ENCODE peak calls at places on chromosome 13, in ten cellular contexts. A is thoracic aorta, Z is upper lobe of left lung, C is coronary artery, P is AG08395, U is ELF-1, M is WTC11, O is breast epithelium, J is C1 segment of cervical spinal cord, H is left cardiac atrium. E is an unnamed sample.

GRCh38 chr13:39612023-39612637 is 9.1 kb upstream of the LHFPL6 start:
- DNase-seq in A (peak), Z (no peak), C (no peak), P (peak), U (no peak), M (peak), O (peak), J (no peak), H (peak), E (peak)

GRCh38 chr13:110126391-110126961 is 180.5 kb downstream of the COL4A1 start:
- DNase-seq in A (no peak), Z (peak), C (peak), P (peak), U (peak), M (no peak), O (peak), J (peak), H (peak), E (no peak)

GRCh38 chr13:80945328-80945727 is 604.4 kb upstream of the SPRY2 start:
- DNase-seq in A (no peak), Z (no peak), C (no peak), P (no peak), U (peak), M (peak), O (no peak), J (no peak), H (no peak), E (no peak)

GRCh38 chr13:42740753-42741152 is 40.6 kb upstream of the FAM216B start:
- DNase-seq in A (no peak), Z (no peak), C (no peak), P (no peak), U (no peak), M (no peak), O (no peak), J (peak), H (peak), E (no peak)

GRCh38 chr13:39602614-39603366 is at the start of gene LHFPL6:
- DNase-seq in A (peak), Z (peak), C (peak), P (peak), U (peak), M (peak), O (peak), J (peak), H (peak), E (no peak)

GRCh38 chr13:66886248-66886647 is 343.9 kb downstream of the PCDH9 start:
- DNase-seq in A (no peak), Z (no peak), C (no peak), P (no peak), U (peak), M (no peak), O (no peak), J (peak), H (no peak), E (no peak)

GRCh38 chr13:51961493-51962403 is 49.5 kb downstream of the ATP7B start:
- DNase-seq in A (no peak), Z (no peak), C (no peak), P (no peak), U (no peak), M (no peak), O (no peak), J (no peak), H (no peak), E (no peak)

GRCh38 chr13:39900106-39900750 is 244.8 kb downstream of the COG6 start:
- DNase-seq in A (no peak), Z (no peak), C (no peak), P (no peak), U (no peak), M (no peak), O (no peak), J (no peak), H (no peak), E (no peak)

GRCh38 chr13:104301216-104301975 is 1235.2 kb upstream of the SLC10A2 start:
- DNase-seq in A (no peak), Z (no peak), C (no peak), P (no peak), U (no peak), M (no peak), O (no peak), J (no peak), H (no peak), E (no peak)

GRCh38 chr13:28297341-28297740 is 159.0 kb downstream of the PAN3 start:
- DNase-seq in A (no peak), Z (no peak), C (no peak), P (no peak), U (peak), M (peak), O (no peak), J (no peak), H (no peak), E (no peak)

GRCh38 chr13:109165417-109165904 is 536.0 kb downstream of the MYO16 start:
- DNase-seq in A (no peak), Z (no peak), C (no peak), P (no peak), U (no peak), M (no peak), O (no peak), J (no peak), H (no peak), E (no peak)

GRCh38 chr13:76971215-76971614 is 20.7 kb upstream of the CLN5 start:
- DNase-seq in A (no peak), Z (no peak), C (no peak), P (no peak), U (no peak), M (no peak), O (no peak), J (no peak), H (no peak), E (no peak)

GRCh38 chr13:47216176-47216822 is 319.4 kb upstream of the HTR2A start:
- DNase-seq in A (no peak), Z (no peak), C (no peak), P (peak), U (no peak), M (no peak), O (no peak), J (no peak), H (no peak), E (no peak)

GRCh38 chr13:94227255-94227879 is 252.1 kb downstream of the DCT start:
- DNase-seq in A (no peak), Z (no peak), C (no peak), P (no peak), U (no peak), M (no peak), O (no peak), J (no peak), H (no peak), E (no peak)

GRCh38 chr13:91546865-91547264 is 148.4 kb downstream of the GPC5 start:
- DNase-seq in A (no peak), Z (no peak), C (no peak), P (no peak), U (no peak), M (no peak), O (no peak), J (no peak), H (no peak), E (no peak)

GRCh38 chr13:72868229-72868628 is 86.3 kb downstream of the PIBF1 start:
- DNase-seq in A (no peak), Z (no peak), C (no peak), P (no peak), U (no peak), M (no peak), O (no peak), J (no peak), H (no peak), E (no peak)

GRCh38 chr13:113122571-113123225 is at the start of gene F10:
- DNase-seq in A (no peak), Z (peak), C (peak), P (peak), U (peak), M (peak), O (no peak), J (no peak), H (peak), E (no peak)

GRCh38 chr13:92433386-92433785 is 793.2 kb upstream of the GPC6 start:
- DNase-seq in A (no peak), Z (no peak), C (no peak), P (no peak), U (no peak), M (no peak), O (no peak), J (no peak), H (no peak), E (no peak)

GRCh38 chr13:21871302-21871862 is 200.5 kb downstream of the FGF9 start:
- DNase-seq in A (no peak), Z (no peak), C (no peak), P (no peak), U (no peak), M (no peak), O (no peak), J (no peak), H (no peak), E (no peak)

GRCh38 chr13:30108913-30109237 is 198.5 kb downstream of the KATNAL1 start:
- DNase-seq in A (no peak), Z (peak), C (no peak), P (no peak), U (no peak), M (no peak), O (peak), J (no peak), H (no peak), E (no peak)

GRCh38 chr13:39815345-39816111 is 160.1 kb downstream of the COG6 start:
- DNase-seq in A (no peak), Z (no peak), C (no peak), P (no peak), U (no peak), M (no peak), O (no peak), J (no peak), H (no peak), E (no peak)

GRCh38 chr13:64239372-64239771 is 2823.7 kb upstream of the PCDH20 start:
- DNase-seq in A (no peak), Z (no peak), C (no peak), P (peak), U (no peak), M (no peak), O (no peak), J (no peak), H (no peak), E (no peak)

GRCh38 chr13:99057310-99057975 is 79.6 kb upstream of the DOCK9 start:
- DNase-seq in A (no peak), Z (no peak), C (no peak), P (peak), U (no peak), M (no peak), O (no peak), J (no peak), H (no peak), E (no peak)

E was measured in immature natural killer cell.